ENCODE peak calls at places on chromosomes 7 and 10, in ten cellular contexts. R, C, K, G, Z, F, U, N, X and M are unnamed samples.

GRCh38 chr10:91196268-91197043 is 24.0 kb upstream of the PCGF5 start:
- DNase-seq in G (no peak), K (no peak), N (no peak), F (no peak), Z (no peak), R (no peak), U (no peak), C (no peak), X (no peak), M (no peak)

GRCh38 chr10:64396105-64396504 is 874.9 kb downstream of the REEP3 start:
- DNase-seq in K (peak), F (no peak), R (no peak), N (no peak), G (no peak), X (no peak), U (no peak), C (no peak), Z (no peak), M (no peak)

GRCh38 chr10:117830832-117831231 is 215.9 kb downstream of the RAB11FIP2 start:
- DNase-seq in U (no peak), K (no peak), N (no peak), C (no peak), F (no peak), X (no peak), Z (no peak), R (peak), G (peak), M (no peak)

GRCh38 chr10:73131913-73132686 is 21.8 kb downstream of the NUDT13 start:
- DNase-seq in Z (no peak), G (no peak), N (no peak), F (peak), U (no peak), R (no peak), C (no peak), X (no peak), K (no peak), M (no peak)

GRCh38 chr7:34849966-34850365 is 187.3 kb downstream of the DPY19L1 start:
- DNase-seq in X (no peak), N (no peak), Z (no peak), K (no peak), U (no peak), C (no peak), G (no peak), F (no peak), R (no peak), M (no peak)

GRCh38 chr7:149027055-149027454 is 1.2 kb downstream of the PDIA4 start:
- DNase-seq in C (no peak), Z (no peak), F (no peak), K (no peak), N (no peak), R (no peak), U (no peak), G (no peak), X (no peak), M (no peak)

GRCh38 chr7:112225006-112225405 is 18.5 kb downstream of the ZNF277 start:
- DNase-seq in K (no peak), X (peak), C (no peak), U (peak), G (no peak), F (no peak), Z (no peak), N (no peak), R (no peak), M (no peak)

GRCh38 chr10:62063795-62064472 is 162.4 kb downstream of the ARID5B start:
- DNase-seq in G (no peak), R (no peak), F (no peak), K (peak), C (no peak), N (no peak), Z (no peak), U (peak), X (no peak), M (no peak)

GRCh38 chr10:132135398-132135872 is 51.3 kb upstream of the DPYSL4 start:
- DNase-seq in Z (no peak), R (peak), X (no peak), N (no peak), F (no peak), K (no peak), C (no peak), U (no peak), G (no peak), M (no peak)

GRCh38 chr7:30445770-30446169 is 32.8 kb downstream of the NOD1 start:
- DNase-seq in G (peak), X (no peak), Z (peak), R (peak), C (peak), U (peak), N (peak), K (peak), F (peak), M (peak)

GRCh38 chr7:116525913-116526857 is 1.3 kb downstream of the CAV1 start:
- DNase-seq in R (peak), Z (peak), U (peak), G (peak), K (peak), X (no peak), F (peak), C (peak), N (peak), M (peak)